ENCODE peak calls at places on chromosomes 7 and 10, in six cellular contexts. One of them, this sample, is unnamed.

GRCh38 chr10:11210211-11210922 is 192.7 kb downstream of the CELF2 start:
- DNase-seq in colonic mucosa: peak
- DNase-seq in small intestine: peak
- DNase-seq in activated effector memory CD4-positive, alpha-beta T cell treated with Interleukin-2 at 50 U/mL for 16 hours: no peak
- DNase-seq in DMS 273 treated with DMSO at 0.1 percent for 48 hours: no peak
- DNase-seq in aorta: peak
- DNase-seq in this sample: no peak

GRCh38 chr10:77196616-77197015 is 441.0 kb downstream of the KCNMA1 start:
- DNase-seq in colonic mucosa: no peak
- DNase-seq in small intestine: no peak
- DNase-seq in activated effector memory CD4-positive, alpha-beta T cell treated with Interleukin-2 at 50 U/mL for 16 hours: no peak
- DNase-seq in DMS 273 treated with DMSO at 0.1 percent for 48 hours: no peak
- DNase-seq in aorta: no peak
- DNase-seq in this sample: no peak

GRCh38 chr7:16411391-16411790 is 9.9 kb downstream of the CRPPA start:
- DNase-seq in colonic mucosa: no peak
- DNase-seq in small intestine: no peak
- DNase-seq in activated effector memory CD4-positive, alpha-beta T cell treated with Interleukin-2 at 50 U/mL for 16 hours: no peak
- DNase-seq in DMS 273 treated with DMSO at 0.1 percent for 48 hours: no peak
- DNase-seq in aorta: no peak
- DNase-seq in this sample: no peak

GRCh38 chr10:103547391-103547946 is 54.0 kb downstream of the NEURL1 start:
- DNase-seq in colonic mucosa: peak
- DNase-seq in small intestine: no peak
- DNase-seq in activated effector memory CD4-positive, alpha-beta T cell treated with Interleukin-2 at 50 U/mL for 16 hours: no peak
- DNase-seq in DMS 273 treated with DMSO at 0.1 percent for 48 hours: no peak
- DNase-seq in aorta: peak
- DNase-seq in this sample: no peak

GRCh38 chr7:29413511-29414178 is 150.0 kb upstream of the PRR15 start:
- DNase-seq in colonic mucosa: no peak
- DNase-seq in small intestine: peak
- DNase-seq in activated effector memory CD4-positive, alpha-beta T cell treated with Interleukin-2 at 50 U/mL for 16 hours: no peak
- DNase-seq in DMS 273 treated with DMSO at 0.1 percent for 48 hours: no peak
- DNase-seq in aorta: no peak
- DNase-seq in this sample: no peak

GRCh38 chr7:6637544-6638229 is 569 bp downstream of the ZNF316 start:
- DNase-seq in colonic mucosa: peak
- DNase-seq in small intestine: peak
- DNase-seq in activated effector memory CD4-positive, alpha-beta T cell treated with Interleukin-2 at 50 U/mL for 16 hours: peak
- DNase-seq in DMS 273 treated with DMSO at 0.1 percent for 48 hours: no peak
- DNase-seq in aorta: no peak
- DNase-seq in this sample: peak

GRCh38 chr7:4745971-4746919 is 29.2 kb upstream of the AP5Z1 start:
- DNase-seq in colonic mucosa: peak
- DNase-seq in small intestine: peak
- DNase-seq in activated effector memory CD4-positive, alpha-beta T cell treated with Interleukin-2 at 50 U/mL for 16 hours: no peak
- DNase-seq in DMS 273 treated with DMSO at 0.1 percent for 48 hours: no peak
- DNase-seq in aorta: no peak
- DNase-seq in this sample: no peak

GRCh38 chr7:3641556-3641955 is 340.5 kb downstream of the SDK1 start:
- DNase-seq in colonic mucosa: no peak
- DNase-seq in small intestine: no peak
- DNase-seq in activated effector memory CD4-positive, alpha-beta T cell treated with Interleukin-2 at 50 U/mL for 16 hours: no peak
- DNase-seq in DMS 273 treated with DMSO at 0.1 percent for 48 hours: no peak
- DNase-seq in aorta: no peak
- DNase-seq in this sample: no peak

GRCh38 chr7:90788057-90788456 is 191.9 kb downstream of the CDK14 start:
- DNase-seq in colonic mucosa: no peak
- DNase-seq in small intestine: no peak
- DNase-seq in activated effector memory CD4-positive, alpha-beta T cell treated with Interleukin-2 at 50 U/mL for 16 hours: no peak
- DNase-seq in DMS 273 treated with DMSO at 0.1 percent for 48 hours: no peak
- DNase-seq in aorta: peak
- DNase-seq in this sample: no peak

GRCh38 chr10:88913803-88914202 is 33.8 kb downstream of the STAMBPL1 start:
- DNase-seq in colonic mucosa: no peak
- DNase-seq in small intestine: no peak
- DNase-seq in activated effector memory CD4-positive, alpha-beta T cell treated with Interleukin-2 at 50 U/mL for 16 hours: no peak
- DNase-seq in DMS 273 treated with DMSO at 0.1 percent for 48 hours: no peak
- DNase-seq in aorta: no peak
- DNase-seq in this sample: no peak

This sample was measured in activated T-helper 2 cell treated with anti-CD3 and anti-CD28 coated beads, Interferon-gamma antibody, Interleukin-2, Interleukin-4, amounts not matched to agents 10 μg/mL and 5 μg/mL and 100 μg/mL, durations not matched to agents 14 hours and 24 hours and 36 hours.